ENCODE peak calls at places on chromosomes 4 and X, in five cellular contexts. O is body of pancreas, G is pancreas, L is GM23248, Z is ascending aorta. N is an unnamed sample.

GRCh38 chr4:72375050-72375736 is 193.8 kb downstream of the ADAMTS3 start:
- DNase-seq in L (peak; percentile 92), O (no peak), G (no peak), Z (no peak), N (peak; percentile 92)

GRCh38 chr4:159003420-159004253 is 99.2 kb upstream of the RAPGEF2 start:
- DNase-seq in G (no peak), O (no peak), Z (no peak), L (peak; percentile 52), N (no peak)

GRCh38 chr4:55475394-55476243 is 71.1 kb downstream of the CLOCK start:
- DNase-seq in O (no peak), L (peak; percentile 84), Z (no peak), G (no peak), N (no peak)

GRCh38 chr4:68948044-68948743 is 3.4 kb downstream of the UGT2A3 start:
- DNase-seq in O (no peak), G (no peak), L (no peak), Z (no peak), N (no peak)

GRCh38 chrX:53452812-53453211 is 18.6 kb upstream of the HSD17B10 start:
- DNase-seq in G (no peak), O (no peak), L (no peak), Z (no peak), N (no peak)

GRCh38 chr4:70544279-70544870 is 26.0 kb downstream of the AMTN start:
- DNase-seq in O (no peak), Z (no peak), G (no peak), L (peak; percentile 46), N (no peak)

GRCh38 chr4:125187221-125187620 is 127.5 kb upstream of the FAT4 start:
- DNase-seq in O (no peak), G (no peak), L (peak; percentile 78), Z (no peak), N (no peak)

GRCh38 chrX:33204889-33205288 is 6.5 kb downstream of the DMD start:
- DNase-seq in Z (no peak), G (no peak), L (no peak), O (no peak), N (peak; percentile 40)

GRCh38 chrX:40603446-40603845 is 19.8 kb upstream of the MPC1L start:
- DNase-seq in O (no peak), L (no peak), Z (no peak), G (no peak), N (no peak)

GRCh38 chrX:38117485-38117884 is 103.2 kb downstream of the SRPX start:
- DNase-seq in G (peak; percentile 72), O (peak; percentile 72), L (peak; percentile 19), Z (no peak), N (peak; percentile 31)

GRCh38 chr4:6761540-6762243 is 20.8 kb upstream of the KIAA0232 start:
- DNase-seq in L (peak; percentile 45), Z (no peak), G (no peak), O (no peak), N (peak; percentile 53)

GRCh38 chrX:8815460-8816065 is 14.4 kb upstream of the FAM9A start:
- DNase-seq in Z (no peak), G (no peak), L (peak; percentile 34), O (no peak), N (no peak)

GRCh38 chr4:110449947-110450346 is 26.0 kb upstream of the ENPEP start:
- DNase-seq in Z (no peak), G (no peak), L (no peak), O (no peak), N (no peak)

GRCh38 chrX:8364369-8365141 is 100.1 kb upstream of the VCX3B start:
- DNase-seq in G (no peak), O (no peak), Z (no peak), L (no peak), N (peak; percentile 1)

GRCh38 chr4:115844180-115844579 is 730.8 kb upstream of the NDST4 start:
- DNase-seq in O (no peak), L (no peak), G (no peak), Z (no peak), N (no peak)

GRCh38 chr4:67575232-67575888 is 16.8 kb downstream of the STAP1 start:
- DNase-seq in G (no peak), O (no peak), Z (no peak), L (no peak), N (no peak)

GRCh38 chr4:93237526-93237925 is 591.0 kb upstream of the ATOH1 start:
- DNase-seq in L (no peak), Z (no peak), O (no peak), G (no peak), N (no peak)

GRCh38 chrX:53654378-53654777 is 32.1 kb downstream of the HUWE1 start:
- DNase-seq in G (no peak), Z (no peak), O (no peak), L (no peak), N (no peak)

GRCh38 chr4:169070071-169070894 is 60.2 kb upstream of the CBR4 start:
- DNase-seq in Z (no peak), G (no peak), O (peak; percentile 25), L (peak; percentile 96), N (peak; percentile 89)

GRCh38 chrX:85244411-85245210 is 820 bp downstream of the ZNF711 start:
- DNase-seq in Z (no peak), L (peak; percentile 13), O (peak; percentile 16), G (peak; percentile 35), N (peak; percentile 0)

GRCh38 chr4:168221298-168221697 is 97.3 kb downstream of the DDX60 start:
- DNase-seq in L (peak; percentile 72), G (no peak), O (peak; percentile 28), Z (no peak), N (peak; percentile 38)

GRCh38 chr4:173517781-173518371 is 12.2 kb downstream of the HAND2 start:
- DNase-seq in Z (peak; percentile 83), L (no peak), G (no peak), O (no peak), N (no peak)

GRCh38 chr4:173520921-173521473 is 9.0 kb downstream of the HAND2 start:
- DNase-seq in O (no peak), Z (peak; percentile 64), L (peak; percentile 38), G (no peak), N (no peak)

GRCh38 chr4:173521474-173522159 is 8.4 kb downstream of the HAND2 start:
- DNase-seq in G (no peak), O (no peak), Z (no peak), L (no peak), N (no peak)

GRCh38 chr4:173518419-173519102 is 11.5 kb downstream of the HAND2 start:
- DNase-seq in L (no peak), Z (peak; percentile 64), O (no peak), G (no peak), N (no peak)

DNA sequence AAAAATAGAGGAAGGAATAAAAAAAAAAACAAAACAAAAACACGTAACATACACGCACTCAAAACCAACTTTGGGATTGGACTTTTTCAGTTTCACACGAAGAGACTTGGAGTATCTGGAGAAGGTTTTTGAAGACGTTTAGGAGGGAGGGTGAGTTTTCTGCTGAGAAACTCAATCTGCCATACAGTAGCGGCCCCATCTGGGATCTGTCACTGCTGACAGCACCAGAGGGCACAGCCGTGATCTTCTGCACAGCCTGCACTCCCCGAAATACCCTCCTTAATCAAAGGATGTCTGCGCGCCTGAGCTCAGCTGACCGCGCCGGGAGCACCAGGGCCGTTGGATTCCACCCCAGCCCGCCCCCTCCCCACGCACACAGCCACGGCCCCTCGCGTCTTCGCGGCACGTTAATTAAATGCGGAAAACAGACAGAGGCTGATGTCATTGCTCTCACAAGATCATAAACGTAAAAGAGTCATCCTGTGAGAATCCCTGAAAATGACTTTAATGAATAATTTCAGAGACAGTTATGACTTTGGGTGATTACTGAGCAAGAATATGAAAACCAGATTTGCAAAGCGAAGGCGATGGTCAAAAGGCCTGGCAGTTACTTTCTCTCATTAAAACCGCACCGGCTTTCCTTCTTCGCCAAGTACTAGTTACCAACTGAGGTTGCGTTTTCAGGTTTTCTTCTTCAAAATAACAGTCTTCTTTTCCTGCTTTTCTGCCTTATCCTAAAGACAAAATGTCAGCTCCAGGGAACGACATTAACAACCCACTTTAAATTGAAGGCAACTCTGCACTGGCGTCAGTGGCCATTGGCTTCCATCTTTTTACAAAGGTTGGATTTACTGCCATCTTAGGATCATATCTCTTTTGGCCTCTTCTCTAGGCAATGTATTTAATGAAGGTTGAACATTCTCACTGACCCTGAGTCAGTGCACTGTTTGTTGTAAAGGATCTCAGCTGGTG is 10.6 kb downstream of the HAND2 start:
- DNase-seq in G (no peak), L (peak; percentile 70), O (no peak), Z (peak; percentile 61), N (no peak)
- H3K27me3 ChIP-seq in G (no peaks in the 10 kb centered on the region), L (no peaks in the 10 kb centered on the region), O (peaks cover 10% of the 10 kb centered on the region), Z (no peaks in the 10 kb centered on the region), N (no peaks in the 10 kb centered on the region)

DNA sequence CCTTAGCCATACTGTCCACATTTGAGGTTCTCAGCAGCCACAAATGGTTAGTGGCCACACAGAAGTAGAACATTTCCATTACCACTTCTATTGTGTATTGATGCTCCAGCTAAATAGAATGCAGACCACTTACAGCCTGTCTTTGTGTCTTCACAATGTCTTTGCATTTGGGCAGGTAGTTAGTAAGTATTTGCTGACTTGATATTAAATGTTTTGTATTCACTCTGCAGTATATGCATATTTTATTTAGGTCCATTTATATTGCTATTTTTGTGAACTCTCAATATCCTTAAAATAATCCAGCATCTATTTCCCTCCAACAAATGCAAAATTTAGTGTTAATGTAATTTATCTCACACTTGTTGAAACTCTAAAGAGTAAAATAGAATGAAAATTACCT is 26.6 kb downstream of the ANAPC4 start:
- DNase-seq in G (no peak), Z (no peak), L (no peak), O (no peak), N (no peak)
- H3K36me3 ChIP-seq in G (no peaks in the 10 kb centered on the region), Z (peaks cover 54% of the 10 kb centered on the region), L (peaks cover 41% of the 10 kb centered on the region), O (peaks cover 5% of the 10 kb centered on the region), N (peaks cover 5% of the 10 kb centered on the region)

DNA sequence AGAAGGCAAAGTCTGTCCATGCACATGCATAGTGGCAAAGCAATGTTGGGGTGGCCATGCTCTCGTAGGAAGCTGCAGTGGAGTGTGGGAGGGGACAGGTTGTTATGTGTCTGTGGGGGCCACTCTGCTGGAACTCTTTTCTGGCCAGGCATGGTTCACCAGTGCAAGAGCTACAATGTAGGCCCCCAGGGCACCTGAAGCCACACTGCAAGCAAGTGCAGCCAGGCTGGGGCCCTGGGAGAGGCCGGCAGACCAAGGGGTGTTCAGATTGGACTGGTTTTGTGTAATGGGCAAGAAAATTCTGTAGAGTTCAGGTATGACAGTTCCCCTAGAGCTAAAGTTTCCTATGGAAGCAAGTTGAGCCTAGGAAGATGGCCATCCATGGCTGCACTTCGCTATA is 97.0 kb upstream of the ZC4H2 start:
- DNase-seq in O (no peak), L (no peak), G (peak; percentile 10), Z (no peak), N (no peak)
- H3K9me3 ChIP-seq in O (no peaks in the 10 kb centered on the region), L (no peaks in the 10 kb centered on the region), G (no peaks in the 10 kb centered on the region), Z (peaks cover 31% of the 10 kb centered on the region), N (no peaks in the 10 kb centered on the region)

GRCh38 chr4:84492737-84493091 is 6.4 kb downstream of the NKX6-1 start:
- DNase-seq in O (no peak), L (no peak), Z (no peak), G (peak; percentile 48), N (no peak)
- H3K27me3 ChIP-seq in O (peaks cover 12% of the 10 kb centered on the region), L (peaks cover 97% of the 10 kb centered on the region), Z (peaks cover 9% of the 10 kb centered on the region), G (no peaks in the 10 kb centered on the region), N (no peaks in the 10 kb centered on the region)

DNA sequence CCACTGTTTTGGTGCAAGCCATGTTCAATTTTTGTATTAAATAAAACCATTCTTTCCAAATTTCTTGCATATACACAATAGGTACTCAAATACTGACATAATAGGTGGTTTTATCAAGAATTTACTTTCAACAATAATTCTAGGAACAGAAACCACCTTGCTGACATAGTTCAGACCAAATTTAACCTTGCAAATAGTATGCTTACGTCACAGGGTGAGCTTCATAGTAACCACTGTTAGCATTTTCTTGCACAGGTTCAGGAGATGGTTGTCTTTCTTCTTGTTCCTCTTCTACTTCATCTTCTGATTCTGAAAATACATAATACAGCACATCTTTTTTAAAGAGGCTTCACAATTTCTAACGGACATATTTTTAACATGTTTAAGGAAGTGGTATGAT is 17.6 kb downstream of the G3BP2 start:
- DNase-seq in L (no peak), O (no peak), G (no peak), Z (no peak), N (no peak)
- H3K36me3 ChIP-seq in L (peaks cover 63% of the 10 kb centered on the region), O (peaks cover 3% of the 10 kb centered on the region), G (no peaks in the 10 kb centered on the region), Z (peaks cover 63% of the 10 kb centered on the region), N (peaks cover 39% of the 10 kb centered on the region)

N was measured in MG63.